ENCODE peak calls at places on chromosomes 6 and 20, in nine cellular contexts. I, J, Y, S, Q, Z, C, K and B are unnamed samples. For H3K27me3, the result is how much of the 10 kb centered on the place peaks cover.

GRCh38 chr20:36217226-36217625 is 19.1 kb upstream of the AAR2 start:
- DNase-seq in J (no peak), C (no peak), S (no peak), Q (no peak), Z (no peak), I (no peak), K (no peak), Y (no peak), B (no peak)

GRCh38 chr6:134035823-134036296 is 16.6 kb downstream of the SLC2A12 start:
- DNase-seq in K (no peak), Q (no peak), Y (no peak), J (no peak), C (no peak), Z (peak), I (no peak), S (no peak), B (no peak)

GRCh38 chr20:23257848-23258746 is 92.5 kb upstream of the NXT1 start:
- DNase-seq in Y (no peak), Z (peak), S (no peak), J (no peak), C (no peak), K (no peak), Q (no peak), I (peak), B (no peak)

GRCh38 chr6:41182069-41183034 is 18.6 kb downstream of the TREML2 start:
- DNase-seq in K (peak), Q (no peak), C (peak), S (no peak), Y (no peak), J (no peak), I (peak), Z (peak), B (no peak)

GRCh38 chr6:161744211-161745067 is 470.6 kb upstream of the AGPAT4 start:
- DNase-seq in C (no peak), Q (no peak), J (no peak), K (no peak), I (no peak), S (no peak), Z (no peak), Y (no peak), B (no peak)

GRCh38 chr20:15047561-15047960 is 710.1 kb upstream of the FLRT3 start:
- DNase-seq in S (no peak), C (no peak), Z (no peak), Q (no peak), I (no peak), J (no peak), Y (no peak), K (no peak), B (no peak)

GRCh38 chr6:15441215-15441868 is 195.5 kb downstream of the JARID2 start:
- DNase-seq in Y (no peak), Z (peak), I (peak), K (no peak), S (no peak), Q (no peak), J (no peak), C (no peak), B (no peak)

GRCh38 chr6:38319259-38320255 is 320.2 kb downstream of the BTBD9 start:
- DNase-seq in I (no peak), Y (no peak), C (peak), S (no peak), Z (peak), Q (no peak), J (no peak), K (no peak), B (no peak)

GRCh38 chr6:77298298-77298697 is 165.0 kb downstream of the HTR1B start:
- DNase-seq in K (no peak), S (no peak), J (no peak), Z (peak), Y (no peak), C (no peak), I (no peak), Q (no peak), B (no peak)

GRCh38 chr6:140475086-140475485 is 1100.6 kb upstream of the CITED2 start:
- DNase-seq in C (no peak), Y (no peak), I (no peak), J (no peak), K (no peak), S (no peak), Z (no peak), Q (no peak), B (no peak)

GRCh38 chr6:47733879-47734558 is 35.6 kb downstream of the ADGRF4 start:
- DNase-seq in Y (no peak), Q (no peak), C (no peak), K (no peak), I (no peak), S (no peak), Z (peak), J (no peak), B (no peak)

GRCh38 chr6:16486661-16487060 is 248.3 kb downstream of the GMPR start:
- DNase-seq in Y (no peak), I (no peak), K (peak), Q (no peak), S (no peak), Z (no peak), C (no peak), J (no peak), B (no peak)

GRCh38 chr6:109434456-109434855 is 6.0 kb downstream of the PPIL6 start:
- DNase-seq in C (no peak), Y (no peak), K (no peak), Q (no peak), S (no peak), Z (no peak), I (no peak), J (no peak), B (no peak)

GRCh38 chr20:53857723-53858236 is 212.6 kb downstream of the BCAS1 start:
- DNase-seq in I (peak), J (no peak), K (no peak), C (no peak), S (no peak), Z (no peak), Y (no peak), Q (no peak), B (no peak)

GRCh38 chr6:14995966-14996602 is 249.8 kb upstream of the JARID2 start:
- DNase-seq in I (no peak), Z (no peak), K (no peak), Y (no peak), Q (no peak), S (no peak), C (no peak), J (peak), B (no peak)

GRCh38 chr6:113402541-113402940 is 454.6 kb upstream of the MARCKS start:
- DNase-seq in I (no peak), J (no peak), Q (no peak), Y (no peak), S (no peak), K (no peak), Z (no peak), C (no peak), B (no peak)

GRCh38 chr20:34389206-34389953 is 26.3 kb downstream of the ITCH start:
- DNase-seq in C (no peak), Z (no peak), Y (no peak), Q (no peak), S (no peak), J (no peak), K (no peak), I (no peak), B (no peak)

GRCh38 chr6:147578883-147579282 is 70.4 kb downstream of the SAMD5 start:
- DNase-seq in Y (no peak), C (no peak), K (no peak), J (no peak), Z (no peak), Q (no peak), I (no peak), S (no peak), B (no peak)

GRCh38 chr6:164612731-164613130 is 696.7 kb downstream of the C6orf118 start:
- DNase-seq in C (no peak), K (no peak), Z (no peak), I (no peak), S (no peak), J (no peak), Q (no peak), Y (no peak), B (no peak)

GRCh38 chr6:4848382-4849068 is 72.3 kb downstream of the CDYL start:
- DNase-seq in C (peak), Q (no peak), Z (no peak), K (no peak), I (no peak), S (no peak), J (no peak), Y (no peak), B (no peak)

GRCh38 chr6:88808381-88808780 is 155.0 kb downstream of the RNGTT start:
- DNase-seq in K (no peak), I (no peak), Y (no peak), Q (no peak), C (no peak), J (no peak), S (no peak), Z (no peak), B (no peak)

GRCh38 chr20:34525709-34526416 is 9.6 kb downstream of the DYNLRB1 start:
- DNase-seq in Q (peak), S (no peak), K (no peak), I (peak), J (peak), Z (peak), C (peak), Y (peak), B (no peak)

GRCh38 chr20:34390769-34391447 is 27.8 kb downstream of the ITCH start:
- DNase-seq in S (no peak), J (peak), Y (peak), K (no peak), I (peak), Z (peak), Q (no peak), C (peak), B (no peak)

GRCh38 chr20:46438156-46438750 is 31.8 kb upstream of the ELMO2 start:
- DNase-seq in Q (no peak), J (no peak), C (no peak), S (no peak), Y (no peak), Z (peak), I (no peak), K (no peak), B (no peak)

GRCh38 chr6:111817451-111818146 is 55.7 kb downstream of the FYN start:
- DNase-seq in J (no peak), Z (no peak), Y (peak), K (no peak), S (no peak), C (no peak), Q (no peak), I (peak), B (no peak)

GRCh38 chr6:39882567-39882953 is 51.7 kb downstream of the MOCS1 start:
- DNase-seq in J (peak), Y (peak), Z (peak), I (no peak), Q (no peak), C (no peak), K (no peak), S (no peak), B (no peak)

GRCh38 chr20:63627129-63627699 is 313 bp upstream of the GMEB2 start:
- DNase-seq in Q (peak), I (peak), Y (peak), J (peak), K (no peak), C (peak), S (peak), Z (peak), B (peak)

GRCh38 chr6:35727206-35727934 is 9.5 kb upstream of the ARMC12 start:
- DNase-seq in K (no peak), Z (peak), Q (peak), Y (peak), J (peak), I (peak), S (no peak), C (peak), B (no peak)

GRCh38 chr20:35387334-35387733 is 24.4 kb downstream of the UQCC1 start:
- DNase-seq in Y (no peak), I (no peak), S (no peak), Q (no peak), K (no peak), C (no peak), Z (peak), J (no peak), B (no peak)

GRCh38 chr6:144202879-144203468 is 52.7 kb downstream of the STX11 start:
- DNase-seq in K (no peak), Y (no peak), Q (no peak), I (no peak), C (no peak), S (no peak), J (no peak), Z (no peak), B (no peak)

GRCh38 chr20:35489717-35490116 is 34.3 kb downstream of the CEP250 start:
- DNase-seq in J (no peak), S (no peak), Y (no peak), Q (no peak), Z (no peak), C (no peak), K (no peak), I (no peak), B (no peak)

GRCh38 chr6:118971682-118972081 is 36.7 kb upstream of the MCM9 start:
- DNase-seq in Q (no peak), S (no peak), I (no peak), C (no peak), J (no peak), K (no peak), Z (no peak), Y (no peak), B (no peak)

GRCh38 chr6:40398810-40399477 is 188.2 kb downstream of the LRFN2 start:
- DNase-seq in Q (no peak), I (no peak), C (no peak), J (no peak), Z (no peak), K (no peak), S (no peak), Y (no peak), B (no peak)

GRCh38 chr6:108193120-108193519 is 27.3 kb downstream of the NR2E1 start:
- DNase-seq in K (no peak), C (no peak), I (no peak), Q (no peak), Z (no peak), S (no peak), J (no peak), Y (no peak), B (no peak)

GRCh38 chr6:89021629-89022028 is 58.2 kb upstream of the RNGTT start:
- DNase-seq in C (no peak), I (no peak), K (no peak), Y (no peak), Q (no peak), S (no peak), J (no peak), Z (no peak), B (no peak)

GRCh38 chr6:77021778-77022177 is 441.5 kb downstream of the HTR1B start:
- DNase-seq in Y (no peak), I (no peak), S (no peak), C (no peak), K (no peak), J (no peak), Z (no peak), Q (no peak), B (no peak)

GRCh38 chr20:17833036-17833674 is 133.4 kb downstream of the BANF2 start:
- DNase-seq in J (peak), C (no peak), Q (no peak), Z (peak), Y (no peak), S (no peak), I (no peak), K (no peak), B (no peak)

GRCh38 chr20:17835240-17835940 is 133.2 kb downstream of the SNX5 start:
- DNase-seq in Y (peak), Z (peak), I (peak), K (no peak), S (no peak), Q (peak), C (no peak), J (peak), B (no peak)

GRCh38 chr20:17828598-17829144 is 128.9 kb downstream of the BANF2 start:
- DNase-seq in C (no peak), K (no peak), J (peak), S (no peak), Z (no peak), Y (no peak), Q (no peak), I (no peak), B (no peak)

GRCh38 chr20:17834804-17835203 is 133.8 kb downstream of the SNX5 start:
- DNase-seq in Z (no peak), Q (no peak), J (no peak), S (no peak), C (no peak), Y (no peak), I (no peak), K (no peak), B (no peak)

DNA sequence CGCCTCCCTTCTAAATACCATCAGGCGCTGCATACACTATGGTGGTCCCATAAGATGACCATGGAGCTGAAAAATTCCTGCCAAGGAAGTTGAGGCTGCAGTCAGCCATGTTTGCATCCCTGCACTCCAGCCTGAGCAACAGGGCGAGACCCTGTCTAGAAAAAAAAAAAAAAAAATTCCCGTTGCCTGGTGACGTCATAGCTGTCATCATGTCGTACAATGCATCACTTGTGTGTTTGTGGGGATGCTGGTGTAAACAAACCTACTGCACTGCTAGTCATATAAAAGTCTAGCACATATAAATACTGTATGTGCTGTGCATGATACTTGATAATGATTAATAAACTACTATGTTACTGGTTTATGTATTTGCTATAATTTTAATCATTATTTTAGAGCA is 132.5 kb downstream of the BANF2 start:
- DNase-seq in I (no peak), K (no peak), J (peak), S (no peak), Z (peak), Y (no peak), C (no peak), Q (no peak), B (no peak)
- H3K27ac ChIP-seq in I (no peak), K (no peak), J (no peak), S (no peak), Z (no peak), Y (no peak), C (no peak), Q (no peak), B (no peak)

GRCh38 chr6:2900821-2901644 is 2.1 kb downstream of the SERPINB9 start:
- DNase-seq in C (no peak), K (no peak), J (no peak), Q (no peak), Z (no peak), S (no peak), Y (no peak), I (no peak), B (no peak)

GRCh38 chr6:2896741-2897140 is 6.4 kb downstream of the SERPINB9 start:
- DNase-seq in Z (no peak), J (no peak), C (no peak), S (no peak), K (no peak), I (no peak), Y (no peak), Q (no peak), B (no peak)

GRCh38 chr6:2899596-2899995 is 3.5 kb downstream of the SERPINB9 start:
- DNase-seq in Q (no peak), C (no peak), Y (no peak), I (no peak), Z (no peak), S (no peak), J (no peak), K (peak), B (no peak)

GRCh38 chr6:2900221-2900807 is 2.8 kb downstream of the SERPINB9 start:
- DNase-seq in Z (no peak), K (no peak), S (no peak), Q (no peak), Y (no peak), J (no peak), C (no peak), I (no peak), B (no peak)

GRCh38 chr6:2902470-2902762 is 693 bp downstream of the SERPINB9 start:
- DNase-seq in Z (peak), C (no peak), I (peak), S (no peak), K (no peak), Q (no peak), Y (no peak), J (no peak), B (no peak)
- H3K27me3 ChIP-seq in Z (under half), C (under half), I (under half), S (under half), K (under half), Q (under half), Y (under half), J (under half), B (under half)

DNA sequence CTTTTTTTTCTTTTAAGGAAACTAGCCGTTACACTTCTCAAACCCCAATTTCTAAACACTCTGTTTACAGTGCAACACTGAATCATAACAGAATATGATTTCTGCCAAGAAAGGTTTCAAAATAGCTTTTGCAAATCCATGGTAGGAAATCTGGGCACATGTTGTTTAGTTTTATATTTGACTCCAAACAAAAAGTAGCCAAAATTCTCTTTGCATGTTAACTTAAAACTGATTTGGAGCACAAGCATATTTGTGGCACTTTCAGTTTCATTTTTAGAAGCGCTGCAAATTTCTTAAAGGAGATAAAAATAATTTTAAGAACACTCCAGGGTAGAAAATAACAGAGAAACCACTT is 140.5 kb upstream of the CARMIL1 start:
- DNase-seq in K (no peak), C (no peak), S (no peak), Q (no peak), Y (no peak), J (no peak), I (no peak), Z (peak), B (no peak)
- H3K27ac ChIP-seq in K (peak), C (peak), S (peak), Q (peak), Y (peak), J (peak), I (peak), Z (peak), B (peak)

GRCh38 chr20:21714297-21715192 is 9.1 kb downstream of the PAX1 start:
- DNase-seq in Z (no peak), Q (no peak), J (no peak), I (no peak), S (no peak), K (no peak), Y (no peak), C (no peak), B (no peak)
- H3K27me3 ChIP-seq in Z (under half), Q (under half), J (under half), I (under half), S (half or more), K (under half), Y (under half), C (under half), B (under half)

GRCh38 chr6:21753571-21754108 is 160.1 kb downstream of the SOX4 start:
- DNase-seq in Z (peak), S (no peak), C (no peak), Q (no peak), Y (no peak), K (no peak), J (no peak), I (no peak), B (no peak)
- H3K27ac ChIP-seq in Z (peak), S (peak), C (no peak), Q (peak), Y (no peak), K (no peak), J (peak), I (no peak), B (no peak)

GRCh38 chr6:137046871-137047412 is 2.2 kb upstream of the IL20RA start:
- DNase-seq in C (peak), I (no peak), Y (no peak), K (no peak), J (no peak), Z (no peak), S (no peak), Q (no peak), B (no peak)

GRCh38 chr6:137043710-137044365 is 927 bp downstream of the IL20RA start:
- DNase-seq in Z (peak), Y (peak), J (no peak), I (no peak), K (no peak), C (peak), Q (peak), S (no peak), B (no peak)

GRCh38 chr6:137045221-137045789 is 540 bp upstream of the IL20RA start:
- DNase-seq in I (no peak), C (no peak), Q (no peak), K (no peak), Y (no peak), J (no peak), S (no peak), Z (no peak), B (no peak)

GRCh38 chr6:137040393-137040792 is 4.4 kb downstream of the IL20RA start:
- DNase-seq in S (no peak), C (no peak), Q (no peak), Z (no peak), Y (no peak), K (no peak), J (no peak), I (no peak), B (no peak)

GRCh38 chr6:137044366-137045220 is at the start of gene IL20RA:
- DNase-seq in K (no peak), Q (peak), J (peak), S (no peak), Z (no peak), C (peak), Y (peak), I (no peak), B (no peak)
- H3K27me3 ChIP-seq in K (under half), Q (under half), J (under half), S (under half), Z (under half), C (under half), Y (under half), I (under half), B (under half)

GRCh38 chr20:57647933-57648785 is 27.9 kb upstream of the ZBP1 start:
- DNase-seq in Z (no peak), S (no peak), C (no peak), Q (no peak), K (no peak), I (no peak), J (no peak), Y (no peak), B (no peak)

GRCh38 chr20:57649617-57650015 is 29.4 kb upstream of the ZBP1 start:
- DNase-seq in Q (no peak), Y (no peak), Z (no peak), S (no peak), J (no peak), K (no peak), I (no peak), C (peak), B (no peak)

GRCh38 chr20:57650266-57650665 is 30.0 kb upstream of the ZBP1 start:
- DNase-seq in Z (no peak), Q (no peak), K (no peak), I (no peak), J (no peak), C (no peak), Y (no peak), S (no peak), B (no peak)

GRCh38 chr20:57647006-57647932 is 27.0 kb upstream of the ZBP1 start:
- DNase-seq in I (no peak), S (no peak), Q (no peak), K (no peak), J (no peak), Z (no peak), C (no peak), Y (no peak), B (no peak)

GRCh38 chr20:57648878-57649616 is 28.8 kb upstream of the ZBP1 start:
- DNase-seq in Q (no peak), J (no peak), S (no peak), I (no peak), C (peak), K (no peak), Y (no peak), Z (no peak), B (no peak)
- H3K27ac ChIP-seq in Q (no peak), J (no peak), S (no peak), I (no peak), C (no peak), K (no peak), Y (no peak), Z (no peak), B (no peak)